ENCODE peak calls at places on chromosomes 6 and 20, in six cellular contexts. N, S, Q, V, H and C are unnamed samples.

GRCh38 chr6:107667790-107668189 is 156.3 kb downstream of the SCML4 start:
- DNase-seq in N (no peak), S (no peak), Q (no peak), V (no peak), H (peak; percentile 37), C (peak; percentile 74)

GRCh38 chr20:9323622-9324021 is 190.8 kb upstream of the LAMP5 start:
- DNase-seq in N (peak; percentile 26), S (no peak), Q (peak; percentile 27), V (no peak), H (no peak), C (no peak)

GRCh38 chr20:59063358-59064213 is 21.0 kb upstream of the PRELID3B start:
- DNase-seq in N (peak; percentile 87), S (no peak), Q (peak; percentile 77), V (no peak), H (no peak), C (no peak)

GRCh38 chr6:43970913-43971775 is 156.1 kb downstream of the MRPL14 start:
- DNase-seq in N (no peak), S (no peak), Q (no peak), V (no peak), H (no peak), C (no peak)

GRCh38 chr6:108167449-108167903 is 1.7 kb downstream of the NR2E1 start:
- DNase-seq in N (no peak), S (peak; percentile 65), Q (no peak), V (no peak), H (no peak), C (no peak)

GRCh38 chr20:19867940-19868371 is 109.9 kb downstream of the RIN2 start:
- DNase-seq in N (no peak), S (no peak), Q (no peak), V (no peak), H (no peak), C (no peak)

GRCh38 chr6:36224918-36225461 is 28.4 kb downstream of the BRPF3 start:
- DNase-seq in N (peak; percentile 26), S (no peak), Q (peak; percentile 61), V (no peak), H (no peak), C (no peak)

GRCh38 chr20:17895641-17896246 is 72.8 kb downstream of the SNX5 start:
- DNase-seq in N (peak; percentile 74), S (peak; percentile 65), Q (peak; percentile 64), V (no peak), H (no peak), C (no peak)

GRCh38 chr6:90293319-90293937 is 3.2 kb downstream of the BACH2 start:
- DNase-seq in N (no peak), S (no peak), Q (no peak), V (no peak), H (peak; percentile 90), C (peak; percentile 29)

GRCh38 chr6:40894962-40895799 is 143.8 kb downstream of the UNC5CL start:
- DNase-seq in N (peak; percentile 73), S (no peak), Q (peak; percentile 62), V (peak; percentile 85), H (no peak), C (no peak)

GRCh38 chr6:112877134-112878100 is 530.3 kb downstream of the RFPL4B start:
- DNase-seq in N (peak; percentile 85), S (no peak), Q (peak; percentile 93), V (peak; percentile 23), H (no peak), C (no peak)